ENCODE peak calls at places on chromosomes 5 and 9, in eight cellular contexts. P is upper lobe of left lung, K is heart left ventricle, O is upper lobe of right lung, G is Karpas-422, L is OCI-LY7, N is NT2/D1, Q is small intestine. Z is an unnamed sample. For H3K4me1, the result is how much of the 10 kb centered on the place peaks cover.

GRCh38 chr5:112283943-112284342 is 135.1 kb downstream of the EPB41L4A start:
- DNase-seq in P (no peak), K (no peak), O (no peak), G (no peak), L (no peak), N (no peak), Q (no peak), Z (no peak)

GRCh38 chr9:121288874-121289553 is 21.1 kb downstream of the GSN start:
- DNase-seq in P (peak), K (peak), O (peak), G (no peak), L (no peak), N (peak), Q (peak), Z (no peak)

GRCh38 chr9:34254141-34254913 is 74.7 kb downstream of the KIF24 start:
- DNase-seq in P (no peak), K (peak), O (no peak), G (no peak), L (no peak), N (no peak), Q (no peak), Z (no peak)

GRCh38 chr9:82334286-82334685 is 345.7 kb downstream of the SPATA31D1 start:
- DNase-seq in P (no peak), K (no peak), O (no peak), G (no peak), L (no peak), N (no peak), Q (no peak), Z (no peak)

GRCh38 chr9:75855509-75855908 is 35.0 kb upstream of the PCSK5 start:
- DNase-seq in P (no peak), K (no peak), O (no peak), G (peak), L (peak), N (peak), Q (peak), Z (no peak)

GRCh38 chr9:710951-711745 is 130.3 kb upstream of the DMRT1 start:
- DNase-seq in P (no peak), K (no peak), O (no peak), G (no peak), L (peak), N (no peak), Q (no peak), Z (no peak)

GRCh38 chr5:145495171-145495570 is 340.0 kb downstream of the PRELID2 start:
- DNase-seq in P (no peak), K (no peak), O (no peak), G (no peak), L (no peak), N (no peak), Q (no peak), Z (no peak)

GRCh38 chr9:122265265-122265900 is 701 bp downstream of the MRRF start:
- DNase-seq in P (no peak), K (no peak), O (no peak), G (peak), L (peak), N (no peak), Q (peak), Z (peak)

GRCh38 chr5:155313518-155313917 is 300.0 kb downstream of the KIF4B start:
- DNase-seq in P (no peak), K (no peak), O (no peak), G (no peak), L (no peak), N (no peak), Q (no peak), Z (no peak)

GRCh38 chr5:68957591-68957990 is 136.2 kb upstream of the SLC30A5 start:
- DNase-seq in P (no peak), K (no peak), O (no peak), G (no peak), L (no peak), N (no peak), Q (no peak), Z (no peak)

GRCh38 chr5:173535976-173536639 is 80.3 kb downstream of the BOD1 start:
- DNase-seq in P (no peak), K (no peak), O (no peak), G (no peak), L (no peak), N (no peak), Q (no peak), Z (no peak)

GRCh38 chr9:109072133-109072692 is 47.5 kb downstream of the TMEM245 start:
- DNase-seq in P (no peak), K (no peak), O (no peak), G (no peak), L (no peak), N (no peak), Q (peak), Z (no peak)

GRCh38 chr5:94945656-94946055 is 327.2 kb downstream of the SLF1 start:
- DNase-seq in P (peak), K (peak), O (peak), G (no peak), L (no peak), N (no peak), Q (no peak), Z (no peak)

GRCh38 chr9:105637787-105638395 is 24.4 kb upstream of the TAL2 start:
- DNase-seq in P (no peak), K (no peak), O (no peak), G (peak), L (peak), N (no peak), Q (peak), Z (no peak)

GRCh38 chr9:112132356-112132755 is 42.7 kb downstream of the SUSD1 start:
- DNase-seq in P (no peak), K (no peak), O (no peak), G (no peak), L (no peak), N (no peak), Q (no peak), Z (no peak)

GRCh38 chr9:123415593-123415930 is 59.6 kb downstream of the CRB2 start:
- DNase-seq in P (no peak), K (no peak), O (no peak), G (no peak), L (no peak), N (no peak), Q (no peak), Z (no peak)

GRCh38 chr5:10797246-10797645 is 36.2 kb upstream of the DAP start:
- DNase-seq in P (no peak), K (no peak), O (no peak), G (no peak), L (no peak), N (no peak), Q (no peak), Z (no peak)

GRCh38 chr9:37290881-37291485 is 131.5 kb upstream of the GRHPR start:
- DNase-seq in P (no peak), K (no peak), O (no peak), G (peak), L (peak), N (no peak), Q (no peak), Z (no peak)

GRCh38 chr9:118362596-118362995 is 658.4 kb downstream of the TLR4 start:
- DNase-seq in P (no peak), K (no peak), O (no peak), G (no peak), L (no peak), N (no peak), Q (no peak), Z (no peak)

GRCh38 chr9:37903581-37903830 is 421 bp downstream of the SLC25A51 start:
- DNase-seq in P (peak), K (no peak), O (no peak), G (peak), L (no peak), N (no peak), Q (peak), Z (no peak)

GRCh38 chr9:109859447-109859846 is 79.4 kb downstream of the PALM2AKAP2 start:
- DNase-seq in P (no peak), K (no peak), O (no peak), G (no peak), L (no peak), N (no peak), Q (no peak), Z (no peak)

GRCh38 chr9:108274971-108275370 is 580.8 kb downstream of the ACTL7B start:
- DNase-seq in P (no peak), K (no peak), O (no peak), G (no peak), L (no peak), N (no peak), Q (no peak), Z (no peak)

GRCh38 chr5:116480894-116481510 is 93.6 kb downstream of the SEMA6A start:
- DNase-seq in P (no peak), K (no peak), O (no peak), G (no peak), L (no peak), N (no peak), Q (no peak), Z (no peak)

GRCh38 chr9:83167126-83167525 is 104.2 kb upstream of the RASEF start:
- DNase-seq in P (peak), K (no peak), O (no peak), G (no peak), L (no peak), N (no peak), Q (no peak), Z (no peak)

GRCh38 chr9:6383551-6384225 is 29.3 kb upstream of the UHRF2 start:
- DNase-seq in P (no peak), K (no peak), O (no peak), G (no peak), L (no peak), N (no peak), Q (no peak), Z (no peak)

GRCh38 chr5:6730807-6731206 is 17.6 kb downstream of the TENT4A start:
- DNase-seq in P (no peak), K (no peak), O (no peak), G (no peak), L (no peak), N (no peak), Q (peak), Z (no peak)
- H3K4me1 ChIP-seq in P (under half), K (half or more), O (half or more), G (under half), L (half or more), N (under half), Q (under half), Z (under half)

DNA sequence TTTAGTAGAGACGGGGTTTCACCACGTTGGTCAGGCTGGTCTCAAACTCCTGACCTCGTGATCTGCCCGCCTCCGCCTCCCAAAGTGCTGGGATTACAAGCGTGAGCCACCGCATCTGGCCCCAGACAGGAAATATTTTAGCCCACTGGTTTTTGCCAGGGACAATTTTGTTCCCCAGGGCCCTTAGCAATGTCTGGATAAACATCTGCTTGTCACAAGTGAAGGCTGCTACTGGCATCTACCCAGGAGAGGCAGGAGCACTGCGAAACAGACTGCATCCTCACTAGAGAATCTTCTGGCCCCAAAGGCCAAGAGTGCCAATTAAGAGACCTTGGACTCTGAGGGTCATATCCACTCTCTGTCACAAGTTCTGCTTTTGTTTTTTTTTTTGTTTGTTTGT is 2.4 kb upstream of the TPRN start:
- DNase-seq in P (no peak), K (no peak), O (no peak), G (no peak), L (no peak), N (no peak), Q (no peak), Z (no peak)
- H3K4me1 ChIP-seq in P (under half), K (half or more), O (half or more), G (half or more), L (under half), N (under half), Q (under half), Z (under half)

GRCh38 chr5:79474416-79475173 is 39.3 kb downstream of the HOMER1 start:
- DNase-seq in P (no peak), K (no peak), O (no peak), G (no peak), L (no peak), N (no peak), Q (no peak), Z (no peak)
- H3K4me1 ChIP-seq in P (under half), K (under half), O (under half), G (under half), L (under half), N (under half), Q (under half), Z (under half)

GRCh38 chr5:131296213-131296672 is 32.4 kb downstream of the CDC42SE2 start:
- DNase-seq in P (no peak), K (no peak), O (no peak), G (no peak), L (no peak), N (no peak), Q (no peak), Z (no peak)
- H3K4me1 ChIP-seq in P (under half), K (under half), O (under half), G (under half), L (under half), N (under half), Q (under half), Z (half or more)

GRCh38 chr5:139684881-139685749 is 37.0 kb downstream of the CXXC5 start:
- DNase-seq in P (no peak), K (no peak), O (no peak), G (no peak), L (no peak), N (no peak), Q (no peak), Z (no peak)
- H3K4me1 ChIP-seq in P (under half), K (under half), O (under half), G (under half), L (half or more), N (under half), Q (under half), Z (under half)

GRCh38 chr5:134724872-134725271 is 13.5 kb upstream of the CAMLG start:
- DNase-seq in P (no peak), K (no peak), O (no peak), G (no peak), L (no peak), N (no peak), Q (no peak), Z (no peak)
- H3K4me1 ChIP-seq in P (under half), K (under half), O (under half), G (under half), L (under half), N (under half), Q (under half), Z (under half)